ENCODE peak calls at places on chromosomes 2 and 18, in nine cellular contexts. One of them, this sample, is unnamed.

GRCh38 chr2:133676392-133677130 is 108.3 kb upstream of the NCKAP5 start:
- DNase-seq in HS-5: no peak
- DNase-seq in HFFc6: peak
- DNase-seq in RCC 7860: no peak
- DNase-seq in activated T-helper 9 cell treated with anti-CD3 and anti-CD28 coated beads, Interleukin-2, amount 50 U/mL, for 16 hours: no peak
- DNase-seq in aorta: no peak
- DNase-seq in PC-3: no peak
- DNase-seq in transverse colon: no peak
- DNase-seq in substantia nigra: no peak
- DNase-seq in this sample: no peak

GRCh38 chr2:37322368-37322767 is 2.3 kb downstream of the PRKD3 start:
- DNase-seq in HS-5: no peak
- DNase-seq in RCC 7860: no peak
- DNase-seq in PC-3: no peak
- DNase-seq in transverse colon: no peak
- DNase-seq in aorta: no peak
- DNase-seq in HFFc6: no peak
- DNase-seq in activated T-helper 9 cell treated with anti-CD3 and anti-CD28 coated beads, Interleukin-2, amount 50 U/mL, for 16 hours: no peak
- DNase-seq in substantia nigra: no peak
- DNase-seq in this sample: no peak

GRCh38 chr2:79155826-79156476 is 3.6 kb downstream of the REG3A start:
- DNase-seq in PC-3: no peak
- DNase-seq in aorta: no peak
- DNase-seq in RCC 7860: no peak
- DNase-seq in HFFc6: no peak
- DNase-seq in substantia nigra: no peak
- DNase-seq in HS-5: no peak
- DNase-seq in activated T-helper 9 cell treated with anti-CD3 and anti-CD28 coated beads, Interleukin-2, amount 50 U/mL, for 16 hours: no peak
- DNase-seq in transverse colon: no peak
- DNase-seq in this sample: no peak

GRCh38 chr2:237435844-237436590 is 22.1 kb upstream of the COL6A3 start:
- DNase-seq in PC-3: peak
- DNase-seq in aorta: no peak
- DNase-seq in activated T-helper 9 cell treated with anti-CD3 and anti-CD28 coated beads, Interleukin-2, amount 50 U/mL, for 16 hours: no peak
- DNase-seq in transverse colon: no peak
- DNase-seq in HFFc6: peak
- DNase-seq in HS-5: no peak
- DNase-seq in substantia nigra: no peak
- DNase-seq in RCC 7860: peak
- DNase-seq in this sample: no peak

GRCh38 chr2:86417961-86418360 is 23.2 kb upstream of the KDM3A start:
- DNase-seq in substantia nigra: no peak
- DNase-seq in HS-5: no peak
- DNase-seq in PC-3: peak
- DNase-seq in RCC 7860: peak
- DNase-seq in HFFc6: peak
- DNase-seq in activated T-helper 9 cell treated with anti-CD3 and anti-CD28 coated beads, Interleukin-2, amount 50 U/mL, for 16 hours: no peak
- DNase-seq in aorta: no peak
- DNase-seq in transverse colon: no peak
- DNase-seq in this sample: no peak

GRCh38 chr18:33212363-33212762 is 228.2 kb downstream of the CCDC178 start:
- DNase-seq in transverse colon: no peak
- DNase-seq in activated T-helper 9 cell treated with anti-CD3 and anti-CD28 coated beads, Interleukin-2, amount 50 U/mL, for 16 hours: no peak
- DNase-seq in PC-3: peak
- DNase-seq in RCC 7860: no peak
- DNase-seq in HS-5: peak
- DNase-seq in substantia nigra: no peak
- DNase-seq in aorta: no peak
- DNase-seq in HFFc6: no peak
- DNase-seq in this sample: no peak

GRCh38 chr2:189580267-189580661 is 322 bp downstream of the SLC40A1 start:
- DNase-seq in aorta: peak
- DNase-seq in PC-3: no peak
- DNase-seq in substantia nigra: no peak
- DNase-seq in RCC 7860: no peak
- DNase-seq in HFFc6: no peak
- DNase-seq in activated T-helper 9 cell treated with anti-CD3 and anti-CD28 coated beads, Interleukin-2, amount 50 U/mL, for 16 hours: no peak
- DNase-seq in HS-5: no peak
- DNase-seq in transverse colon: peak
- DNase-seq in this sample: peak

GRCh38 chr18:9735238-9735637 is 27.1 kb downstream of the RAB31 start:
- DNase-seq in substantia nigra: no peak
- DNase-seq in HS-5: no peak
- DNase-seq in PC-3: no peak
- DNase-seq in HFFc6: no peak
- DNase-seq in aorta: no peak
- DNase-seq in activated T-helper 9 cell treated with anti-CD3 and anti-CD28 coated beads, Interleukin-2, amount 50 U/mL, for 16 hours: no peak
- DNase-seq in transverse colon: no peak
- DNase-seq in RCC 7860: no peak
- DNase-seq in this sample: no peak

GRCh38 chr2:105812180-105813044 is 67.7 kb downstream of the NCK2 start:
- DNase-seq in HS-5: no peak
- DNase-seq in transverse colon: no peak
- DNase-seq in HFFc6: no peak
- DNase-seq in PC-3: no peak
- DNase-seq in activated T-helper 9 cell treated with anti-CD3 and anti-CD28 coated beads, Interleukin-2, amount 50 U/mL, for 16 hours: no peak
- DNase-seq in RCC 7860: no peak
- DNase-seq in substantia nigra: peak
- DNase-seq in aorta: peak
- DNase-seq in this sample: no peak

GRCh38 chr2:206700141-206700540 is 18.1 kb downstream of the DYTN start:
- DNase-seq in PC-3: no peak
- DNase-seq in RCC 7860: no peak
- DNase-seq in aorta: no peak
- DNase-seq in activated T-helper 9 cell treated with anti-CD3 and anti-CD28 coated beads, Interleukin-2, amount 50 U/mL, for 16 hours: no peak
- DNase-seq in transverse colon: no peak
- DNase-seq in HS-5: no peak
- DNase-seq in HFFc6: no peak
- DNase-seq in substantia nigra: no peak
- DNase-seq in this sample: no peak

GRCh38 chr2:63790491-63790890 is 51.2 kb upstream of the UGP2 start:
- DNase-seq in RCC 7860: no peak
- DNase-seq in HFFc6: no peak
- DNase-seq in transverse colon: no peak
- DNase-seq in PC-3: no peak
- DNase-seq in substantia nigra: no peak
- DNase-seq in activated T-helper 9 cell treated with anti-CD3 and anti-CD28 coated beads, Interleukin-2, amount 50 U/mL, for 16 hours: no peak
- DNase-seq in aorta: no peak
- DNase-seq in HS-5: no peak
- DNase-seq in this sample: no peak